ENCODE peak calls at places on chromosome 22, in nine cellular contexts. G is dermis blood vessel endothelial cell; F is endothelial cell; T is fibroblast of lung; J is NCI-H1105; M is AG04449; O is gastrocnemius medialis; E is activated CD4-positive, alpha-beta T cell treated with anti-CD3 and anti-CD28 coated beads, Interleukin-2, amount 50 U/mL, for 1 hour; Y is DND-41. N is an unnamed sample.
A peak's percentile ranks its signal among the peaks of the same experiment; 100 is the strongest.

GRCh38 chr22:50269573-50270301 is 443 bp downstream of the MAPK11 start:
- DNase-seq in G (peak; percentile 73), F (no peak), T (no peak), J (no peak), M (no peak), O (no peak), E (peak; percentile 23), Y (peak; percentile 70), N (peak; percentile 38)

GRCh38 chr22:35538801-35539321 is 1.8 kb upstream of the RASD2 start:
- DNase-seq in G (peak; percentile 43), F (peak; percentile 63), T (no peak), J (no peak), M (no peak), O (peak; percentile 30), E (peak; percentile 27), Y (peak; percentile 35), N (no peak)

GRCh38 chr22:48233586-48233985 is 1471.1 kb downstream of the TBC1D22A start:
- DNase-seq in G (no peak), F (no peak), T (no peak), J (no peak), M (no peak), O (no peak), E (no peak), Y (no peak), N (no peak)

GRCh38 chr22:41589260-41589600 is 410 bp downstream of the PMM1 start:
- DNase-seq in G (peak; percentile 46), F (peak; percentile 27), T (no peak), J (peak; percentile 30), M (no peak), O (no peak), E (no peak), Y (peak; percentile 46), N (peak; percentile 24)

GRCh38 chr22:24392218-24392931 is 35.0 kb upstream of the ADORA2A start:
- DNase-seq in G (no peak), F (no peak), T (no peak), J (no peak), M (no peak), O (no peak), E (no peak), Y (no peak), N (peak; percentile 39)

GRCh38 chr22:20061481-20061861 is 18.6 kb upstream of the DGCR8 start:
- DNase-seq in G (peak; percentile 93), F (no peak), T (peak; percentile 12), J (no peak), M (no peak), O (no peak), E (no peak), Y (no peak), N (no peak)

GRCh38 chr22:17910561-17911311 is 113.6 kb downstream of the MICAL3 start:
- DNase-seq in G (peak; percentile 96), F (peak; percentile 60), T (peak; percentile 88), J (no peak), M (peak; percentile 70), O (peak; percentile 94), E (no peak), Y (no peak), N (peak; percentile 86)

GRCh38 chr22:23306438-23306921 is 126.2 kb downstream of the BCR start:
- DNase-seq in G (peak; percentile 89), F (no peak), T (peak; percentile 64), J (no peak), M (no peak), O (no peak), E (no peak), Y (no peak), N (peak; percentile 23)

GRCh38 chr22:28441720-28442263 is 237.8 kb downstream of the TTC28 start:
- DNase-seq in G (peak; percentile 6), F (no peak), T (no peak), J (no peak), M (no peak), O (no peak), E (no peak), Y (no peak), N (peak; percentile 69)

GRCh38 chr22:38759005-38759404 is 3.2 kb upstream of the SUN2 start:
- DNase-seq in G (no peak), F (no peak), T (no peak), J (no peak), M (no peak), O (no peak), E (no peak), Y (no peak), N (no peak)

GRCh38 chr22:38239101-38239761 is 33.6 kb downstream of the TMEM184B start:
- DNase-seq in G (peak; percentile 85), F (no peak), T (peak; percentile 89), J (no peak), M (peak; percentile 91), O (peak; percentile 57), E (no peak), Y (no peak), N (peak; percentile 98)

GRCh38 chr22:36369004-36369921 is 18.5 kb downstream of the MYH9 start:
- DNase-seq in G (peak; percentile 60), F (no peak), T (no peak), J (no peak), M (no peak), O (no peak), E (no peak), Y (no peak), N (no peak)

GRCh38 chr22:31343235-31344191 is 2.6 kb downstream of the PATZ1 start:
- DNase-seq in G (peak; percentile 30), F (peak; percentile 60), T (peak; percentile 22), J (peak; percentile 81), M (no peak), O (no peak), E (no peak), Y (no peak), N (peak; percentile 22)

GRCh38 chr22:38756631-38757463 is 1.0 kb upstream of the SUN2 start:
- DNase-seq in G (peak; percentile 21), F (no peak), T (no peak), J (no peak), M (no peak), O (no peak), E (no peak), Y (peak; percentile 31), N (no peak)

GRCh38 chr22:19292262-19293230 is 1.0 kb upstream of the CLTCL1 start:
- DNase-seq in G (no peak), F (no peak), T (peak; percentile 68), J (no peak), M (no peak), O (peak; percentile 96), E (peak; percentile 4), Y (no peak), N (peak; percentile 69)

GRCh38 chr22:31286360-31287255 is 5.7 kb downstream of the PIK3IP1 start:
- DNase-seq in G (peak; percentile 43), F (no peak), T (no peak), J (no peak), M (no peak), O (no peak), E (peak; percentile 57), Y (peak; percentile 47), N (no peak)

GRCh38 chr22:36134167-36134566 is 26.4 kb downstream of the APOL3 start:
- DNase-seq in G (no peak), F (no peak), T (no peak), J (no peak), M (no peak), O (no peak), E (no peak), Y (no peak), N (no peak)

GRCh38 chr22:46149493-46149997 is 781 bp upstream of the PPARA start:
- DNase-seq in G (peak; percentile 31), F (peak; percentile 24), T (no peak), J (peak; percentile 64), M (no peak), O (peak; percentile 63), E (peak; percentile 27), Y (peak; percentile 69), N (no peak)

GRCh38 chr22:48893288-48894063 is 934.2 kb downstream of the BRD1 start:
- DNase-seq in G (no peak), F (no peak), T (no peak), J (no peak), M (no peak), O (no peak), E (no peak), Y (no peak), N (no peak)

GRCh38 chr22:37260939-37261338 is 16.9 kb upstream of the RAC2 start:
- DNase-seq in G (peak; percentile 77), F (peak; percentile 67), T (peak; percentile 56), J (peak; percentile 12), M (no peak), O (no peak), E (peak; percentile 60), Y (peak; percentile 61), N (peak; percentile 49)

GRCh38 chr22:48065852-48066251 is 1303.4 kb downstream of the TBC1D22A start:
- DNase-seq in G (no peak), F (no peak), T (no peak), J (no peak), M (no peak), O (no peak), E (no peak), Y (no peak), N (no peak)

GRCh38 chr22:49398115-49398514 is 429.6 kb downstream of the BRD1 start:
- DNase-seq in G (no peak), F (no peak), T (no peak), J (no peak), M (no peak), O (no peak), E (no peak), Y (no peak), N (no peak)

GRCh38 chr22:24230911-24231656 is 13.8 kb downstream of the GGT5 start:
- DNase-seq in G (peak; percentile 32), F (peak; percentile 75), T (no peak), J (no peak), M (no peak), O (no peak), E (peak; percentile 62), Y (peak; percentile 55), N (no peak)

GRCh38 chr22:46001426-46002106 is 24.6 kb upstream of the WNT7B start:
- DNase-seq in G (no peak), F (no peak), T (no peak), J (peak; percentile 86), M (no peak), O (no peak), E (no peak), Y (no peak), N (no peak)

GRCh38 chr22:38338772-38339379 is 21.6 kb upstream of the CSNK1E start:
- DNase-seq in G (no peak), F (no peak), T (peak; percentile 33), J (no peak), M (no peak), O (no peak), E (no peak), Y (peak; percentile 18), N (no peak)

GRCh38 chr22:38873469-38874411 is 1.7 kb upstream of the CBX6 start:
- DNase-seq in G (no peak), F (no peak), T (no peak), J (peak; percentile 33), M (no peak), O (no peak), E (peak; percentile 46), Y (no peak), N (no peak)

GRCh38 chr22:48320671-48321515 is 1506.8 kb downstream of the BRD1 start:
- DNase-seq in G (no peak), F (no peak), T (no peak), J (no peak), M (no peak), O (no peak), E (no peak), Y (no peak), N (no peak)

GRCh38 chr22:20027966-20028854 is 7.3 kb downstream of the TANGO2 start:
- DNase-seq in G (peak; percentile 57), F (no peak), T (peak; percentile 18), J (no peak), M (no peak), O (no peak), E (peak; percentile 15), Y (peak; percentile 29), N (no peak)

GRCh38 chr22:31942091-31942490 is 2.2 kb upstream of the YWHAH start:
- DNase-seq in G (no peak), F (no peak), T (no peak), J (no peak), M (no peak), O (no peak), E (no peak), Y (no peak), N (no peak)

GRCh38 chr22:28366856-28367255 is 312.8 kb downstream of the TTC28 start:
- DNase-seq in G (no peak), F (no peak), T (no peak), J (no peak), M (no peak), O (no peak), E (no peak), Y (no peak), N (no peak)

GRCh38 chr22:21947040-21948014 is 5.3 kb downstream of the PPM1F start:
- DNase-seq in G (peak; percentile 71), F (peak; percentile 48), T (peak; percentile 61), J (no peak), M (no peak), O (no peak), E (no peak), Y (no peak), N (peak; percentile 55)

N was measured in AG10803.